ENCODE peak calls at places on chromosomes 16 and 17, in six cellular contexts. D, X, V, L, Z and I are unnamed samples.

GRCh38 chr16:54178491-54178976 is 108.1 kb downstream of the IRX3 start:
- DNase-seq in D (no peak), X (no peak), V (no peak), L (no peak), Z (no peak), I (no peak)

GRCh38 chr17:64304512-64304911 is 41.5 kb upstream of the TEX2 start:
- DNase-seq in D (no peak), X (no peak), V (no peak), L (no peak), Z (no peak), I (no peak)

GRCh38 chr16:89442588-89442987 is 47.8 kb downstream of the ANKRD11 start:
- DNase-seq in D (no peak), X (no peak), V (no peak), L (no peak), Z (no peak), I (no peak)

GRCh38 chr16:4414187-4414909 is 2.0 kb downstream of the CORO7 start:
- DNase-seq in D (no peak), X (peak), V (no peak), L (no peak), Z (peak), I (no peak)

GRCh38 chr16:81415757-81416156 is 28.9 kb upstream of the CMIP start:
- DNase-seq in D (no peak), X (no peak), V (no peak), L (no peak), Z (no peak), I (no peak)

GRCh38 chr16:75754126-75754525 is 27.8 kb upstream of the CPHXL start:
- DNase-seq in D (peak), X (no peak), V (no peak), L (no peak), Z (no peak), I (no peak)

GRCh38 chr16:2142942-2143868 is 5.2 kb upstream of the RAB26 start:
- DNase-seq in D (no peak), X (no peak), V (no peak), L (no peak), Z (no peak), I (no peak)

GRCh38 chr17:41710472-41711090 is 1.6 kb upstream of the GAST start:
- DNase-seq in D (peak), X (no peak), V (no peak), L (no peak), Z (no peak), I (no peak)

GRCh38 chr17:76569607-76570279 is 15.9 kb downstream of the ST6GALNAC2 start:
- DNase-seq in D (no peak), X (no peak), V (peak), L (peak), Z (no peak), I (peak)

GRCh38 chr17:336110-337021 is 16.2 kb downstream of the RPH3AL start:
- DNase-seq in D (no peak), X (no peak), V (peak), L (peak), Z (no peak), I (peak)

GRCh38 chr17:22217135-22217534 is 524.8 kb downstream of the KCNJ18 start:
- DNase-seq in D (no peak), X (no peak), V (no peak), L (no peak), Z (no peak), I (no peak)

GRCh38 chr16:19354371-19354770 is 63.3 kb upstream of the TMC5 start:
- DNase-seq in D (no peak), X (no peak), V (no peak), L (no peak), Z (no peak), I (no peak)

GRCh38 chr16:17080105-17080504 is 390.7 kb downstream of the XYLT1 start:
- DNase-seq in D (no peak), X (no peak), V (no peak), L (no peak), Z (no peak), I (no peak)

GRCh38 chr17:74922694-74923537 is at the start of gene USH1G:
- DNase-seq in D (no peak), X (no peak), V (no peak), L (no peak), Z (peak), I (no peak)

GRCh38 chr17:33142703-33143299 is 150.3 kb downstream of the ASIC2 start:
- DNase-seq in D (peak), X (no peak), V (no peak), L (no peak), Z (no peak), I (no peak)

GRCh38 chr17:81517339-81518112 is 4.9 kb upstream of the ACTG1 start:
- DNase-seq in D (no peak), X (no peak), V (no peak), L (no peak), Z (no peak), I (no peak)

GRCh38 chr16:88759245-88759975 is 25.6 kb downstream of the PIEZO1 start:
- DNase-seq in D (peak), X (no peak), V (no peak), L (no peak), Z (peak), I (peak)

GRCh38 chr17:57566724-57567123 is 178.4 kb downstream of the CCDC182 start:
- DNase-seq in D (no peak), X (no peak), V (no peak), L (no peak), Z (no peak), I (no peak)

GRCh38 chr17:55743103-55743679 is 7.7 kb upstream of the PCTP start:
- DNase-seq in D (no peak), X (no peak), V (no peak), L (peak), Z (no peak), I (no peak)

GRCh38 chr17:17425591-17425990 is 51.2 kb upstream of the MED9 start:
- DNase-seq in D (no peak), X (no peak), V (no peak), L (no peak), Z (no peak), I (no peak)

GRCh38 chr16:48442379-48442778 is 57.2 kb upstream of the SIAH1 start:
- DNase-seq in D (no peak), X (no peak), V (no peak), L (no peak), Z (no peak), I (peak)

GRCh38 chr16:14502932-14503741 is 126.9 kb downstream of the PARN start:
- DNase-seq in D (peak), X (no peak), V (no peak), L (no peak), Z (no peak), I (no peak)

GRCh38 chr16:1651509-1652342 is 26.4 kb upstream of the JPT2 start:
- DNase-seq in D (peak), X (no peak), V (no peak), L (no peak), Z (no peak), I (no peak)

GRCh38 chr17:80000955-80001354 is 34.7 kb downstream of the TBC1D16 start:
- DNase-seq in D (no peak), X (no peak), V (no peak), L (no peak), Z (no peak), I (no peak)

GRCh38 chr16:10806698-10807097 is 11.9 kb downstream of the TVP23A start:
- DNase-seq in D (no peak), X (no peak), V (no peak), L (no peak), Z (no peak), I (no peak)

GRCh38 chr17:13420294-13421277 is 181.1 kb downstream of the HS3ST3A1 start:
- DNase-seq in D (peak), X (no peak), V (no peak), L (no peak), Z (no peak), I (no peak)

GRCh38 chr17:27324940-27325339 is 31.0 kb downstream of the WSB1 start:
- DNase-seq in D (no peak), X (no peak), V (no peak), L (no peak), Z (no peak), I (peak)

GRCh38 chr17:49260922-49261291 is 30.3 kb upstream of the PHOSPHO1 start:
- DNase-seq in D (no peak), X (no peak), V (no peak), L (no peak), Z (no peak), I (no peak)

GRCh38 chr16:89921131-89921698 is 1.9 kb upstream of the TUBB3 start:
- DNase-seq in D (no peak), X (no peak), V (no peak), L (no peak), Z (no peak), I (no peak)

GRCh38 chr16:48607056-48607825 is 2.7 kb downstream of the N4BP1 start:
- DNase-seq in D (peak), X (no peak), V (no peak), L (no peak), Z (no peak), I (no peak)

GRCh38 chr17:50199651-50200446 is 1.6 kb downstream of the COL1A1 start:
- DNase-seq in D (peak), X (peak), V (peak), L (peak), Z (peak), I (peak)

GRCh38 chr17:42679001-42679491 is 2.3 kb upstream of the PLEKHH3 start:
- DNase-seq in D (peak), X (no peak), V (no peak), L (no peak), Z (no peak), I (no peak)

GRCh38 chr17:78923660-78924453 is 1.3 kb downstream of the TIMP2 start:
- DNase-seq in D (no peak), X (no peak), V (peak), L (peak), Z (peak), I (peak)

GRCh38 chr17:81811705-81812570 is 8.0 kb downstream of the GCGR start:
- DNase-seq in D (no peak), X (no peak), V (no peak), L (no peak), Z (no peak), I (no peak)

GRCh38 chr17:67431210-67432015 is 54.3 kb downstream of the PITPNC1 start:
- DNase-seq in D (peak), X (no peak), V (no peak), L (no peak), Z (no peak), I (no peak)

GRCh38 chr17:7443499-7444485 is 1.1 kb upstream of the CHRNB1 start:
- DNase-seq in D (peak), X (no peak), V (no peak), L (no peak), Z (no peak), I (no peak)

GRCh38 chr16:70746708-70747424 is 54.1 kb downstream of the VAC14 start:
- DNase-seq in D (peak), X (no peak), V (peak), L (peak), Z (no peak), I (peak)